ENCODE peak calls at places on chromosomes 13 and 19, in four cellular contexts. One of them, this sample, is unnamed.

GRCh38 chr13:50893211-50893852 is 16.3 kb upstream of the RNASEH2B start:
- DNase-seq in HTR-8/SVneo: no peak
- DNase-seq in fibroblast of the conjunctiva: no peak
- DNase-seq in DMS79 treated with DMSO at 0.1 percent for 48 hours: peak
- DNase-seq in this sample: no peak

GRCh38 chr19:19113040-19113541 is 25.2 kb downstream of the TMEM161A start:
- DNase-seq in DMS79 treated with DMSO at 0.1 percent for 48 hours: no peak
- DNase-seq in fibroblast of the conjunctiva: no peak
- DNase-seq in HTR-8/SVneo: peak
- DNase-seq in this sample: no peak

GRCh38 chr13:95445116-95445515 is 107.4 kb upstream of the CLDN10 start:
- DNase-seq in fibroblast of the conjunctiva: no peak
- DNase-seq in HTR-8/SVneo: no peak
- DNase-seq in DMS79 treated with DMSO at 0.1 percent for 48 hours: no peak
- DNase-seq in this sample: no peak

GRCh38 chr13:30796132-30796832 is 60.9 kb downstream of the ALOX5AP start:
- DNase-seq in HTR-8/SVneo: peak
- DNase-seq in DMS79 treated with DMSO at 0.1 percent for 48 hours: peak
- DNase-seq in fibroblast of the conjunctiva: no peak
- DNase-seq in this sample: no peak

GRCh38 chr19:16377521-16377920 is 52.9 kb downstream of the KLF2 start:
- DNase-seq in fibroblast of the conjunctiva: no peak
- DNase-seq in HTR-8/SVneo: no peak
- DNase-seq in DMS79 treated with DMSO at 0.1 percent for 48 hours: no peak
- DNase-seq in this sample: no peak

GRCh38 chr13:23020246-23020843 is 160.4 kb upstream of the SGCG start:
- DNase-seq in HTR-8/SVneo: peak
- DNase-seq in DMS79 treated with DMSO at 0.1 percent for 48 hours: peak
- DNase-seq in fibroblast of the conjunctiva: peak
- DNase-seq in this sample: peak

GRCh38 chr19:40246292-40247073 is 20.0 kb upstream of the CCNP start:
- DNase-seq in DMS79 treated with DMSO at 0.1 percent for 48 hours: no peak
- DNase-seq in fibroblast of the conjunctiva: no peak
- DNase-seq in HTR-8/SVneo: no peak
- DNase-seq in this sample: no peak

GRCh38 chr13:25352230-25352629 is 19.5 kb upstream of the ATP8A2 start:
- DNase-seq in fibroblast of the conjunctiva: no peak
- DNase-seq in DMS79 treated with DMSO at 0.1 percent for 48 hours: no peak
- DNase-seq in HTR-8/SVneo: no peak
- DNase-seq in this sample: no peak

GRCh38 chr13:101649490-101650126 is 197.1 kb downstream of the ITGBL1 start:
- DNase-seq in DMS79 treated with DMSO at 0.1 percent for 48 hours: no peak
- DNase-seq in fibroblast of the conjunctiva: peak
- DNase-seq in HTR-8/SVneo: peak
- DNase-seq in this sample: no peak

GRCh38 chr13:59750860-59751259 is 412.9 kb downstream of the DIAPH3 start:
- DNase-seq in DMS79 treated with DMSO at 0.1 percent for 48 hours: no peak
- DNase-seq in fibroblast of the conjunctiva: peak
- DNase-seq in HTR-8/SVneo: no peak
- DNase-seq in this sample: no peak

GRCh38 chr13:40377783-40378182 is 288.7 kb downstream of the FOXO1 start:
- DNase-seq in HTR-8/SVneo: no peak
- DNase-seq in fibroblast of the conjunctiva: no peak
- DNase-seq in DMS79 treated with DMSO at 0.1 percent for 48 hours: no peak
- DNase-seq in this sample: no peak

GRCh38 chr13:109835321-109835720 is 48.9 kb upstream of the IRS2 start:
- DNase-seq in fibroblast of the conjunctiva: no peak
- DNase-seq in DMS79 treated with DMSO at 0.1 percent for 48 hours: no peak
- DNase-seq in HTR-8/SVneo: no peak
- DNase-seq in this sample: peak

GRCh38 chr13:94710081-94710809 is 2.1 kb downstream of the SOX21 start:
- DNase-seq in HTR-8/SVneo: no peak
- DNase-seq in DMS79 treated with DMSO at 0.1 percent for 48 hours: peak
- DNase-seq in fibroblast of the conjunctiva: no peak
- DNase-seq in this sample: peak

GRCh38 chr13:108346376-108346775 is 76.9 kb downstream of the TNFSF13B start:
- DNase-seq in fibroblast of the conjunctiva: no peak
- DNase-seq in DMS79 treated with DMSO at 0.1 percent for 48 hours: no peak
- DNase-seq in HTR-8/SVneo: no peak
- DNase-seq in this sample: no peak

GRCh38 chr19:52896431-52897148 is 845 bp downstream of the ZNF320 start:
- DNase-seq in HTR-8/SVneo: peak
- DNase-seq in fibroblast of the conjunctiva: no peak
- DNase-seq in DMS79 treated with DMSO at 0.1 percent for 48 hours: peak
- DNase-seq in this sample: peak

GRCh38 chr19:53537126-53537522 is 821 bp upstream of the ZNF331 start:
- DNase-seq in DMS79 treated with DMSO at 0.1 percent for 48 hours: peak
- DNase-seq in HTR-8/SVneo: no peak
- DNase-seq in fibroblast of the conjunctiva: no peak
- DNase-seq in this sample: no peak

GRCh38 chr19:29672933-29673336 is 7.7 kb downstream of the PLEKHF1 start:
- DNase-seq in fibroblast of the conjunctiva: no peak
- DNase-seq in HTR-8/SVneo: no peak
- DNase-seq in DMS79 treated with DMSO at 0.1 percent for 48 hours: no peak
- DNase-seq in this sample: no peak

GRCh38 chr19:43518051-43518450 is 8.9 kb downstream of the ETHE1 start:
- DNase-seq in DMS79 treated with DMSO at 0.1 percent for 48 hours: no peak
- DNase-seq in fibroblast of the conjunctiva: no peak
- DNase-seq in HTR-8/SVneo: no peak
- DNase-seq in this sample: no peak

GRCh38 chr13:80469841-80470378 is 129.0 kb upstream of the SPRY2 start:
- DNase-seq in DMS79 treated with DMSO at 0.1 percent for 48 hours: no peak
- DNase-seq in HTR-8/SVneo: peak
- DNase-seq in fibroblast of the conjunctiva: peak
- DNase-seq in this sample: no peak

GRCh38 chr13:47256618-47257017 is 359.8 kb upstream of the HTR2A start:
- DNase-seq in HTR-8/SVneo: no peak
- DNase-seq in fibroblast of the conjunctiva: no peak
- DNase-seq in DMS79 treated with DMSO at 0.1 percent for 48 hours: no peak
- DNase-seq in this sample: no peak

GRCh38 chr13:62631124-62631523 is 1215.5 kb upstream of the PCDH20 start:
- DNase-seq in fibroblast of the conjunctiva: no peak
- DNase-seq in DMS79 treated with DMSO at 0.1 percent for 48 hours: no peak
- DNase-seq in HTR-8/SVneo: no peak
- DNase-seq in this sample: no peak

GRCh38 chr13:100434010-100434763 is 154.4 kb downstream of the GGACT start:
- DNase-seq in fibroblast of the conjunctiva: peak
- DNase-seq in DMS79 treated with DMSO at 0.1 percent for 48 hours: no peak
- DNase-seq in HTR-8/SVneo: peak
- DNase-seq in this sample: no peak

This sample was measured in NCI-H1105 treated with DMSO at 0.1 percent for 48 hours.